ENCODE peak calls at places on chromosomes 4 and X, in nine cellular contexts. M, W, G, K, V, Z, Y, N and A are unnamed samples.

GRCh38 chr4:127400736-127401346 is 231.9 kb upstream of the INTU start:
- DNase-seq in Y (peak; percentile 86), M (no peak), K (no peak), G (no peak), V (no peak), N (peak; percentile 63), W (peak; percentile 68), Z (peak; percentile 65), A (no peak)

GRCh38 chr4:76813070-76813469 is 84.9 kb downstream of the SOWAHB start:
- DNase-seq in N (no peak), W (no peak), K (no peak), M (no peak), V (no peak), Y (no peak), Z (no peak), G (no peak), A (no peak)

GRCh38 chr4:85514117-85514516 is 39.2 kb downstream of the ARHGAP24 start:
- DNase-seq in G (no peak), Y (no peak), V (no peak), K (no peak), W (no peak), N (no peak), Z (peak; percentile 4), M (no peak), A (no peak)

GRCh38 chr4:5019796-5020195 is 538 bp upstream of the CYTL1 start:
- DNase-seq in N (no peak), K (no peak), Y (no peak), G (no peak), V (no peak), M (no peak), Z (no peak), W (no peak), A (no peak)

GRCh38 chr4:151517896-151518295 is 108.9 kb downstream of the FHIP1A start:
- DNase-seq in M (no peak), G (no peak), W (no peak), K (no peak), Z (no peak), N (no peak), Y (no peak), V (no peak), A (no peak)

GRCh38 chrX:109967151-109967550 is 35.8 kb upstream of the TMEM164 start:
- DNase-seq in M (no peak), Z (no peak), K (no peak), N (no peak), V (no peak), Y (no peak), G (no peak), W (no peak), A (no peak)

GRCh38 chrX:72554448-72555140 is 18.0 kb downstream of the HDAC8 start:
- DNase-seq in K (no peak), M (no peak), G (no peak), Y (peak; percentile 88), Z (peak; percentile 0), W (peak; percentile 20), V (no peak), N (no peak), A (no peak)

GRCh38 chr4:18641334-18641733 is 619.8 kb upstream of the LCORL start:
- DNase-seq in M (no peak), Z (no peak), G (no peak), W (no peak), N (no peak), K (no peak), Y (no peak), V (no peak), A (no peak)

GRCh38 chr4:144699565-144699964 is 53.6 kb downstream of the HHIP start:
- DNase-seq in Y (no peak), G (no peak), N (no peak), Z (no peak), W (no peak), M (no peak), V (no peak), K (no peak), A (no peak)

GRCh38 chr4:128528793-128529553 is 241.4 kb upstream of the PGRMC2 start:
- DNase-seq in M (no peak), K (no peak), G (no peak), Z (peak; percentile 97), W (peak; percentile 73), Y (peak; percentile 99), N (peak; percentile 42), V (no peak), A (no peak)

GRCh38 chr4:71564775-71565174 is 219.1 kb downstream of the GC start:
- DNase-seq in K (no peak), G (no peak), Y (peak; percentile 52), Z (no peak), V (no peak), M (no peak), N (no peak), W (no peak), A (no peak)

GRCh38 chrX:39950035-39950688 is 147.6 kb downstream of the BCOR start:
- DNase-seq in G (no peak), N (no peak), W (no peak), K (no peak), M (no peak), V (no peak), Z (peak; percentile 23), Y (peak; percentile 51), A (no peak)

GRCh38 chrX:148771440-148771839 is 271.0 kb downstream of the AFF2 start:
- DNase-seq in Z (no peak), M (no peak), K (no peak), W (no peak), V (no peak), G (no peak), Y (no peak), N (no peak), A (no peak)

GRCh38 chrX:129593137-129593536 is 53.1 kb downstream of the OCRL start:
- DNase-seq in G (no peak), Z (no peak), V (no peak), N (no peak), K (no peak), M (no peak), W (no peak), Y (peak; percentile 69), A (no peak)

GRCh38 chr4:124337874-124338273 is 374.7 kb downstream of the ANKRD50 start:
- DNase-seq in K (no peak), N (peak; percentile 34), Y (no peak), M (no peak), W (no peak), G (no peak), Z (no peak), V (no peak), A (no peak)

GRCh38 chr4:149549911-149550310 is 265.7 kb downstream of the IQCM start:
- DNase-seq in Y (peak; percentile 80), K (no peak), W (peak; percentile 46), M (no peak), G (no peak), V (no peak), Z (peak; percentile 6), N (no peak), A (no peak)

GRCh38 chrX:54495814-54496516 is at the start of gene FGD1:
- DNase-seq in M (peak; percentile 42), Z (peak; percentile 60), G (peak; percentile 26), K (no peak), N (peak; percentile 64), V (peak; percentile 50), W (peak; percentile 89), Y (peak; percentile 62), A (peak; percentile 2)

GRCh38 chrX:39164212-39164611 is 363.0 kb downstream of the MID1IP1 start:
- DNase-seq in W (no peak), Y (no peak), M (no peak), N (no peak), K (no peak), V (no peak), G (no peak), Z (no peak), A (no peak)

GRCh38 chrX:68440940-68441339 is 7.6 kb upstream of the OPHN1 start:
- DNase-seq in Z (peak; percentile 50), N (peak; percentile 68), Y (no peak), M (no peak), V (peak; percentile 16), K (no peak), G (no peak), W (no peak), A (no peak)

GRCh38 chr4:5895287-5895686 is 2.4 kb upstream of the CRMP1 start:
- DNase-seq in K (no peak), G (no peak), N (no peak), Y (no peak), V (peak; percentile 57), W (no peak), Z (no peak), M (no peak), A (no peak)

GRCh38 chrX:22634081-22634480 is 361.4 kb downstream of the CBLL2 start:
- DNase-seq in Z (no peak), W (no peak), N (no peak), Y (no peak), V (no peak), K (no peak), M (no peak), G (no peak), A (no peak)

GRCh38 chrX:110284159-110284558 is 33.7 kb downstream of the AMMECR1 start:
- DNase-seq in W (no peak), G (no peak), V (no peak), K (no peak), Y (peak; percentile 56), N (no peak), M (no peak), Z (peak; percentile 76), A (no peak)

GRCh38 chrX:118373538-118373937 is 27.6 kb downstream of the WDR44 start:
- DNase-seq in M (no peak), Z (no peak), W (no peak), N (no peak), V (no peak), Y (no peak), K (no peak), G (no peak), A (no peak)

GRCh38 chr4:38085394-38086150 is 125.4 kb downstream of the PTTG2 start:
- DNase-seq in N (no peak), Z (no peak), G (no peak), V (no peak), W (no peak), K (no peak), M (no peak), Y (no peak), A (no peak)

GRCh38 chrX:96481831-96482230 is 202.8 kb upstream of the DIAPH2 start:
- DNase-seq in N (no peak), W (no peak), Z (no peak), V (no peak), G (no peak), M (no peak), K (no peak), Y (no peak), A (no peak)

GRCh38 chr4:25908491-25908901 is 5.5 kb upstream of the SMIM20 start:
- DNase-seq in G (no peak), M (no peak), V (peak; percentile 47), K (no peak), Y (peak; percentile 18), W (no peak), N (peak; percentile 20), Z (peak; percentile 76), A (no peak)

GRCh38 chr4:34181891-34182290 is 2062.4 kb downstream of the ARAP2 start:
- DNase-seq in M (no peak), N (no peak), V (no peak), Z (no peak), K (no peak), W (no peak), Y (no peak), G (no peak), A (no peak)

GRCh38 chr4:6555519-6555918 is 19.5 kb upstream of the MAN2B2 start:
- DNase-seq in N (no peak), Z (no peak), W (no peak), G (no peak), V (no peak), M (no peak), Y (no peak), K (no peak), A (no peak)

GRCh38 chrX:12206413-12206812 is 68.1 kb downstream of the FRMPD4 start:
- DNase-seq in W (no peak), G (no peak), Z (no peak), Y (no peak), N (no peak), V (no peak), K (no peak), M (no peak), A (no peak)

GRCh38 chr4:73066928-73067327 is 2.6 kb downstream of the COX18 start:
- DNase-seq in V (no peak), G (no peak), N (no peak), W (no peak), Y (no peak), K (no peak), M (no peak), Z (no peak), A (peak; percentile 32)

GRCh38 chr4:85402371-85402770 is 72.6 kb upstream of the ARHGAP24 start:
- DNase-seq in W (no peak), N (peak; percentile 3), Y (no peak), V (no peak), Z (no peak), G (no peak), M (no peak), K (no peak), A (no peak)